ENCODE peak calls at places on chromosomes 3 and 15, in seven cellular contexts. U is lower lobe of right lung, B is mesendoderm, C is body of pancreas, X is substantia nigra, S is thoracic aorta, G is Panc1. Z is an unnamed sample.

GRCh38 chr3:47825590-47825989 is 22.7 kb downstream of the DHX30 start:
- DNase-seq in S (no peak), G (no peak), C (no peak), U (no peak), X (no peak), B (no peak), Z (no peak)

GRCh38 chr15:63501256-63502089 is 2.9 kb upstream of the USP3 start:
- DNase-seq in U (peak), C (peak), S (peak), B (peak), X (no peak), G (no peak), Z (no peak)

GRCh38 chr15:74988007-74988800 is 7.2 kb upstream of the SCAMP5 start:
- DNase-seq in S (no peak), X (no peak), C (peak), U (peak), G (no peak), B (peak), Z (no peak)

GRCh38 chr3:178562869-178563232 is 26.6 kb downstream of the KCNMB2 start:
- DNase-seq in S (no peak), B (no peak), C (no peak), U (no peak), X (no peak), G (no peak), Z (no peak)

GRCh38 chr15:73283341-73283962 is 85.3 kb downstream of the HCN4 start:
- DNase-seq in U (no peak), G (no peak), X (no peak), S (no peak), B (no peak), C (no peak), Z (no peak)

GRCh38 chr3:151290673-151291072 is 12.3 kb upstream of the P2RY14 start:
- DNase-seq in U (no peak), S (no peak), G (no peak), C (no peak), X (no peak), B (no peak), Z (no peak)

GRCh38 chr3:106333911-106334618 is 465.3 kb upstream of the CBLB start:
- DNase-seq in G (no peak), S (no peak), C (no peak), B (no peak), X (no peak), U (no peak), Z (no peak)

GRCh38 chr3:195856410-195857084 is 44.8 kb upstream of the MUC4 start:
- DNase-seq in U (no peak), G (no peak), C (no peak), B (no peak), S (no peak), X (no peak), Z (no peak)

GRCh38 chr3:113948015-113948917 is 453 bp downstream of the ZDHHC23 start:
- DNase-seq in U (peak), G (no peak), S (no peak), B (peak), C (peak), X (no peak), Z (no peak)

GRCh38 chr15:93057618-93058017 is 31.4 kb downstream of the RGMA start:
- DNase-seq in S (no peak), C (no peak), U (peak), X (no peak), G (no peak), B (no peak), Z (no peak)

GRCh38 chr3:29183346-29184087 is 97.4 kb upstream of the RBMS3 start:
- DNase-seq in S (no peak), B (no peak), U (no peak), G (no peak), X (no peak), C (no peak), Z (no peak)

GRCh38 chr15:98537516-98538060 is 110.8 kb upstream of the IGF1R start:
- DNase-seq in U (no peak), C (no peak), B (no peak), X (no peak), G (no peak), S (no peak), Z (peak)

GRCh38 chr15:31268108-31268501 is 58.5 kb upstream of the KLF13 start:
- DNase-seq in G (no peak), S (no peak), X (no peak), C (no peak), U (peak), B (no peak), Z (no peak)

GRCh38 chr3:73485877-73486311 is 138.8 kb downstream of the PDZRN3 start:
- DNase-seq in G (no peak), X (no peak), B (peak), U (no peak), C (no peak), S (no peak), Z (no peak)

GRCh38 chr15:95843241-95843851 is 487.2 kb upstream of the NR2F2 start:
- DNase-seq in C (no peak), B (no peak), X (no peak), S (no peak), G (no peak), U (no peak), Z (no peak)

GRCh38 chr15:86615816-86616215 is 536.1 kb downstream of the AGBL1 start:
- DNase-seq in U (no peak), C (no peak), S (no peak), B (no peak), G (no peak), X (no peak), Z (no peak)

GRCh38 chr3:9715764-9716437 is 12.3 kb downstream of the CPNE9 start:
- DNase-seq in U (peak), B (peak), X (no peak), C (peak), S (peak), G (no peak), Z (no peak)

GRCh38 chr3:102069211-102069662 is 219.9 kb downstream of the NFKBIZ start:
- DNase-seq in X (no peak), C (no peak), S (no peak), G (no peak), B (no peak), U (no peak), Z (no peak)

GRCh38 chr3:181773921-181774320 is 62.2 kb downstream of the SOX2 start:
- DNase-seq in B (no peak), X (no peak), C (no peak), G (no peak), S (no peak), U (no peak), Z (no peak)

GRCh38 chr15:90001683-90002427 is 731 bp downstream of the ZNF710 start:
- DNase-seq in U (peak), X (peak), C (peak), S (no peak), G (no peak), B (peak), Z (no peak)

DNA sequence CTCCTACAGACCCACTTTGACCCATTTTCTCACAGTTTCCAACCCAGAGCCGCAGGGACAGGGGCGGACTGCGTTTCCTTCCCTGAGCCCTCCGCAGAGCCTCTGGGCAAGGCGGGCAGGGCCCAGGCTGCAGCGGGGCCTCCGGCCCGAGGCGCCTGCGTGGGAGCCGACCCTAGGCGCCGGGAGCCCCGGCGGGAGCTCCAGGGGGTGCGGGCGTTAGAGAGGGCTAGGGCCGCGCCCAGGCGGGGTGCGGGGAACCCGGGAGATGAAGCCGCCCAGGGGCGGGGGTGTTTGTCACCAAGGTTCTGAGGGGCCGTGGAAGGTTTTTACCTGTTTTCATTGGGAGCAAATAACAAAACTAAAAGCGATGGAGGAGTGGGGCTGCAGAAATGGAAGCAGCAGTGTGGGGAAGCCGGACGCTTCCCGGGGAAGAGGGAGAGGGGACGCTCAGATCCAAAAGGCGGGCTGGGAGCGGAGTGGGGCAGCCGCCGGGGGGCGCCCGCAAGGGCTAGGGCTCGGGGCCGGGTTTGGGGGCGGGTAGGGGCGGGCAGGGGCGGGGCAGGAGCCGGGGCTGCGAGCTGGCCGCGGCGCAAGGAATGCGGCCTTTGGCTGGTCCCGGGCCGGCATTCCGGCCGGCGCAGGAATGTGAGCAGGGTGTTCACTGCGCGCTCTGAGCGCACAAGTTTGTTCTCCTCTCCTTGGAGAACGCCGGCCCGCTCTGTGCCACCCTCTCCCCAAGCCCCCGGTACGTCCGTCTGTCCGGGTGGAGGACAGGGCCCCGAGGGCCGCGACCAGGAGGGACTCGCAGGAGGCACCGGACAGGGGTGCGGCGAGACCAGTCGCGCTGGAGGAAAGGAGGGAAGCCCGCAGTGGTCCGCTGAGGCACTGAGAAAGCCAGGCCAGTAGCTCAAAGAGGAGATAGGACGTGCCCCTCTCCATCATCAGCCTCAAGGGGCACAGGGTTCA is 61.1 kb downstream of the AMOTL2 start:
- DNase-seq in C (peak), B (peak), G (no peak), S (no peak), U (peak), X (no peak), Z (no peak)
- H3K27ac ChIP-seq in C (peak), B (peak), G (peak), S (peak), U (peak), X (peak), Z (peak)

GRCh38 chr3:71533588-71533987 is 49.9 kb downstream of the FOXP1 start:
- DNase-seq in X (no peak), C (no peak), S (no peak), U (no peak), B (no peak), G (no peak), Z (no peak)
- H3K27ac ChIP-seq in X (no peak), C (no peak), S (no peak), U (peak), B (no peak), G (no peak), Z (no peak)

GRCh38 chr15:40242671-40243070 is 3.8 kb downstream of the PAK6 start:
- DNase-seq in B (no peak), S (no peak), C (no peak), G (no peak), X (no peak), U (no peak), Z (no peak)

GRCh38 chr15:40243126-40243810 is 4.4 kb downstream of the PAK6 start:
- DNase-seq in G (no peak), C (no peak), S (no peak), U (no peak), B (no peak), X (no peak), Z (no peak)

GRCh38 chr15:40241305-40242215 is 2.7 kb downstream of the PAK6 start:
- DNase-seq in U (no peak), S (no peak), B (no peak), X (no peak), G (no peak), C (no peak), Z (no peak)

GRCh38 chr15:40240619-40241304 is 1.9 kb downstream of the PAK6 start:
- DNase-seq in B (no peak), U (no peak), S (no peak), G (no peak), C (no peak), X (no peak), Z (no peak)

GRCh38 chr15:40242216-40242599 is 3.3 kb downstream of the PAK6 start:
- DNase-seq in U (no peak), G (no peak), B (no peak), X (no peak), S (no peak), C (no peak), Z (no peak)
- H3K27ac ChIP-seq in U (no peak), G (no peak), B (no peak), X (no peak), S (no peak), C (no peak), Z (no peak)

GRCh38 chr3:129601713-129602112 is 4.8 kb downstream of the PLXND1 start:
- DNase-seq in S (no peak), X (no peak), C (no peak), U (no peak), B (no peak), G (no peak), Z (no peak)

GRCh38 chr3:129602730-129603560 is 3.5 kb downstream of the PLXND1 start:
- DNase-seq in G (no peak), C (peak), B (peak), S (peak), U (peak), X (no peak), Z (no peak)

GRCh38 chr3:129600348-129600747 is 6.1 kb downstream of the PLXND1 start:
- DNase-seq in U (no peak), S (no peak), G (no peak), C (no peak), X (no peak), B (no peak), Z (no peak)

GRCh38 chr3:129603561-129603942 is 2.9 kb downstream of the PLXND1 start:
- DNase-seq in X (no peak), S (no peak), U (no peak), B (no peak), G (no peak), C (no peak), Z (no peak)

GRCh38 chr3:129602309-129602708 is 4.2 kb downstream of the PLXND1 start:
- DNase-seq in C (no peak), X (no peak), S (no peak), B (peak), G (no peak), U (no peak), Z (no peak)
- H3K27ac ChIP-seq in C (peak), X (peak), S (peak), B (no peak), G (peak), U (peak), Z (no peak)

GRCh38 chr3:197508924-197509775 is 46.6 kb downstream of the BDH1 start:
- DNase-seq in S (no peak), C (no peak), G (no peak), X (no peak), B (no peak), U (no peak), Z (no peak)

GRCh38 chr3:197508511-197508910 is 47.3 kb downstream of the BDH1 start:
- DNase-seq in U (no peak), G (no peak), X (no peak), C (no peak), S (no peak), B (peak), Z (no peak)

GRCh38 chr3:197511853-197512635 is 43.7 kb downstream of the BDH1 start:
- DNase-seq in X (no peak), S (no peak), U (peak), C (no peak), G (no peak), B (peak), Z (no peak)

GRCh38 chr3:197511130-197511529 is 44.6 kb downstream of the BDH1 start:
- DNase-seq in U (peak), X (no peak), C (no peak), S (no peak), G (no peak), B (no peak), Z (no peak)

DNA sequence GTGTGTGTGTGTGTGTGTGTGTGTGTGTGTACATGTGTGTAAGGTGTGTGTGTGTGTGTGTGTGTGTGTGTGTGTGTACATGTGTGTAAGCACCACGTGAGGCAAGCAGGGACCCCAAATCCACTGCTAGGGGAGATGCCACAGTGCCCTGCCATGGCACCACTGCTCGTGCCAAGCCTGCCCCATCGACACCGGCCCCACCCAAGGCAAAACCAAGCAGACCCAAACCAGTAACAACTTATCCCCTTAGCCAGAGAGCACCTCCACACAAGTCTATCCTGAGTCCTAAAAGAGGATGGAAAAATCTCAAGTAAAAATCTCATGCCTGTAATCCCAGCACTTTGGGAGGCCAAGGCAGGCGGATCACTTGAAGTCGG is 45.1 kb downstream of the BDH1 start:
- DNase-seq in S (no peak), B (no peak), C (no peak), G (no peak), U (peak), X (no peak), Z (no peak)
- H3K27ac ChIP-seq in S (no peak), B (no peak), C (no peak), G (no peak), U (no peak), X (peak), Z (peak)

DNA sequence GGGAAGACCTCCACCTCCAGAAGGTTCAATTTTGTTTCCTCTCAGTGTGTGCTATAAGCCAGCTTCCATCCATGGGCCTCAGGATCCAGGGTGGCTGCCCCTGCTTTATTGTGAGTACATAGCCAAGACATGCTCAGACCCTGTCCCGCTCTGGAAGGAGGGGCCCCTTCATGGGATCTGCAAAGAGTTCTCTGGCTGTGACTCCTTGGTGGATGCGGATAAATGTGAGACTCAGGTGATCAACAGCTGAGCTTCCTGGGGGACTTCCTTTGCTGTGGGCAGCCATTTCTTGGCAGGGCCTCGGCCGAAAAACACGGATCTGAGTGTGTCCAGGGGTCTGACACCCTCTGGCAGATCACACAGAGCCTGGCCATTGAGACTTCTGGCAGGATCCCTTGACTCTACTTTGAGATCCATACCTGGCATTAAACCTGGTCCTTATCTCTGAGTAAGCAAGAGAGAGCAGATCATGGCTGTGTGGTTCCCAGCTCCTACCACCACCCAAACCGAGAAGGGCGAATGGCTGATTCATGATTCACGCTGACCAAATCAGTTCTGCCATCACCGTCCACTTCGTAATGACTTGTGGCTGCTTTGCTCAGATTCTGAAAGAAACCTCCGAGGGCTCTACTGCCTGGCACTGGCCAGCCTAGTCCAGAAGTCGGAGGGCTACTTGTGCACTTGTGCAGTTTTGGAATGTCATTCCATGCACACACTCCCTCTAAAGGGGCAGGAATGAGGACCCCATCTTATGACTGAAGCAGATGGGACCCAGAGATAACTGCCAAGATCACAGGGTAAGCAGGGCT is 68.1 kb downstream of the SENP2 start:
- DNase-seq in S (no peak), B (no peak), G (no peak), U (no peak), C (no peak), X (no peak), Z (no peak)
- H3K27ac ChIP-seq in S (no peak), B (no peak), G (no peak), U (no peak), C (no peak), X (no peak), Z (no peak)

DNA sequence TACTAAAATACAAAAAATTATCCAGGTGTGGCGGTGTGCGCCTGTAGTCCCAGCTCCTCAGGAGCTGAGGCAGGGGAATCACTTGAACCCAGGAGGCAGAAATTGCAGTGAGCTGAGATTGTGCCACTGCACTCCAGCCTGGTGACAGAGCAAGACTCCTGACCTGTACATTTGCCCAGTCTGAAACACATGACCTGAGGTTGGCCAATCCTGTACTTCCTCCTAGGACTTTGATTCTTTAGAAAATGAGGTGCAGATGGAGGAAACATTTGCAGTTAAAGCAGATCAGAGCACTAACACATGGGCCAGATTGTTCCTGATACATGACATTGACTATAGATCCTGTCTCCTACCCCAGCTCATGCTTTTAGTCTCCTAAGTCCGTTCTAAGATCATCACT is 28.9 kb upstream of the LPP start:
- DNase-seq in B (no peak), C (no peak), G (no peak), X (no peak), U (no peak), S (no peak), Z (no peak)
- H3K27ac ChIP-seq in B (no peak), C (no peak), G (no peak), X (no peak), U (no peak), S (no peak), Z (no peak)